ENCODE peak calls at places on chromosomes 5 and 9, in ten cellular contexts. V is GM20000; C is nephron progenitor cell; R is CD8-positive, alpha-beta T cell; P is IMR-90; N is progenitor cell of endocrine pancreas; L is prostate gland; K is kidney; Y is psoas muscle; I is cardiac fibroblast. Q is an unnamed sample.

GRCh38 chr9:5509573-5509972 is 758 bp upstream of the PDCD1LG2 start:
- DNase-seq in V (no peak), C (no peak), R (no peak), P (peak; percentile 99), N (no peak), L (no peak), K (no peak), Y (no peak), I (peak; percentile 94), Q (no peak)

GRCh38 chr9:119955276-119955675 is 586.0 kb upstream of the BRINP1 start:
- DNase-seq in V (no peak), C (no peak), R (no peak), P (peak; percentile 13), N (no peak), L (no peak), K (no peak), Y (no peak), I (no peak), Q (no peak)

GRCh38 chr5:24786108-24786507 is 141.3 kb upstream of the CDH10 start:
- DNase-seq in V (no peak), C (no peak), R (no peak), P (no peak), N (no peak), L (no peak), K (no peak), Y (no peak), I (no peak), Q (no peak)

GRCh38 chr5:159051431-159052281 is 48.1 kb downstream of the EBF1 start:
- DNase-seq in V (peak; percentile 45), C (peak; percentile 80), R (no peak), P (no peak), N (peak; percentile 28), L (no peak), K (peak; percentile 87), Y (peak; percentile 62), I (peak; percentile 43), Q (peak; percentile 44)

GRCh38 chr5:147046226-147046625 is 167.7 kb upstream of the PPP2R2B start:
- DNase-seq in V (no peak), C (no peak), R (no peak), P (no peak), N (no peak), L (no peak), K (no peak), Y (no peak), I (no peak), Q (no peak)

GRCh38 chr5:172748341-172748843 is 22.6 kb downstream of the DUSP1 start:
- DNase-seq in V (no peak), C (no peak), R (no peak), P (no peak), N (no peak), L (no peak), K (peak; percentile 95), Y (peak; percentile 88), I (peak; percentile 96), Q (no peak)

GRCh38 chr5:166324372-166324771 is 1967.1 kb upstream of the WWC1 start:
- DNase-seq in V (no peak), C (no peak), R (no peak), P (no peak), N (no peak), L (no peak), K (no peak), Y (no peak), I (no peak), Q (no peak)

GRCh38 chr5:111582962-111583669 is 70.8 kb upstream of the STARD4 start:
- DNase-seq in V (no peak), C (no peak), R (no peak), P (peak; percentile 89), N (no peak), L (no peak), K (no peak), Y (no peak), I (peak; percentile 81), Q (no peak)

GRCh38 chr9:90259302-90260246 is 383.1 kb downstream of the DIRAS2 start:
- DNase-seq in V (no peak), C (no peak), R (no peak), P (no peak), N (no peak), L (no peak), K (no peak), Y (no peak), I (no peak), Q (no peak)

GRCh38 chr5:82570-82969 is 9.4 kb upstream of the PLEKHG4B start:
- DNase-seq in V (no peak), C (no peak), R (no peak), P (no peak), N (no peak), L (no peak), K (no peak), Y (no peak), I (no peak), Q (no peak)

GRCh38 chr5:6832994-6833393 is 119.8 kb downstream of the TENT4A start:
- DNase-seq in V (no peak), C (no peak), R (no peak), P (no peak), N (no peak), L (no peak), K (no peak), Y (peak; percentile 82), I (no peak), Q (no peak)

GRCh38 chr9:133478851-133479711 is at the start of gene SLC2A6:
- DNase-seq in V (peak; percentile 98), C (peak; percentile 93), R (peak; percentile 81), P (peak; percentile 63), N (peak; percentile 82), L (peak; percentile 76), K (peak; percentile 95), Y (peak; percentile 91), I (peak; percentile 84), Q (peak; percentile 97)

GRCh38 chr5:168273056-168273980 is 18.1 kb upstream of the WWC1 start:
- DNase-seq in V (no peak), C (no peak), R (no peak), P (no peak), N (no peak), L (no peak), K (no peak), Y (no peak), I (no peak), Q (no peak)

GRCh38 chr5:137828192-137828591 is 39.5 kb upstream of the MYOT start:
- DNase-seq in V (no peak), C (no peak), R (no peak), P (no peak), N (no peak), L (no peak), K (no peak), Y (peak; percentile 60), I (no peak), Q (no peak)

DNA sequence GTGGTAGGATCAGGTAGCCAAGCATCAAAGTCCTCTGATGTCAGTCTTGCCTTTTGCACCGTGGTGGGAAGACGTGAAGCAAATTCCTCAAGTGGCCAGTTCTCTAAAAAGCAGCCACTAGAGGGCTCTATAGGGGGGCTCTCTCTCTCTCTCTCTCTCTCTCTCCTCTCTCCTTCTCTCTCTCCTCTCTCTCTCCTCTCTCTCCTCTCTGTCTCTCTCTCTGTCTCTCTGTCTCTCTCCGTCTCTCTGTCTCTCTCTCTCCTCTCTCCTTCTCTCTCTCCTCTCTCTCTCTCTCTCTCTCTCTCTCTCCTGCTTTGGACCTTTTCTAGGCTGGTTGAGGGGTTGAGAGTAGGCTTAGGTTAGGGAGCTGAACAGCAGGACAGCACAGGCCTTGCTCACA is 13.9 kb upstream of the OSMR start:
- DNase-seq in V (peak; percentile 47), C (peak; percentile 30), R (no peak), P (peak; percentile 45), N (no peak), L (no peak), K (no peak), Y (no peak), I (peak; percentile 71), Q (peak; percentile 20)
- TF ChIP-seq CTCF in V (peak; percentile 46), C (peak; percentile 17), R (no peak), P (peak; percentile 53), N (peak; percentile 52), L (no peak), K (peak; percentile 38), Y (peak; percentile 32), I (peak; percentile 63), Q (peak; percentile 40)

DNA sequence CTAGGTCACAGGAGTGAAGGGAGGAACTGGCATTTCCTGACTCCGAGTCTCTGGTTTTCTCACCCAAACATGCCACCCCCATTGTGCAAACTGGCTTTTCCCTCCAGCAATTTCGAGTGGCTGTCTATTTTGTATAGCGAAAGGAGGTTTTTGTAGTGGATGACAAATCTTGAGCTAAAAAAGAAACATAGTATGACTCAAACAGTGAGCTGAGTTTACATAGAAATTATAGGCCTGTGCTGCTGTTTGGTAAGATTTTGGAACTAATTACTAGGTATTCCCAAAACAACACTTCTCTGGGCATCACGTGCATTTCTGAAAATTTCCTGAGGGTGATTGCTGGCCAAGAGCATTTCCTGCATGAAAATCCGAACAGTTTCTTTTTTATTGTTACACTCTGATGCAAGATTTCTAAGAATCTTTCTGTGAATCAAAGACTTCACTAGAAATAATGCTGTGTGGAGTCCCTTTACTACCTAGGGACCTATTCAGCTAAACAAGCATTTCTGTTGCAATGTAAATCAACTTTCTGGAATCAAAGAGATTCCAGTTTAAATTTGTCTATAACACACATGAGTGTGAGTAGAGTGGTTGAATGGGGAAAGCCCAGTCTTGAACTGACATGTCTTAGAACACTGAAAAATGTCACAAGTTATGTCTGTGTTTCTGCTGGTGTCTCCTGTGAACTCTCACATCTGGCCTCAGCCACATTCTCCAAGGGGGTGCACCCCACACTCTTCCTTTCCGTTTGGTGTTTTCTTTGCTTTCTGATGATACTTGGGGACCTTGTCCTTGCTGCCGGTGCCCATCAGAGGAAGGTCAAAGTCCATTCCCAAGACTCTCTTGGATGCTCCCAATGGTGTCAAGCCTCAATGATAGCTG is 33.3 kb upstream of the DAPK1 start:
- DNase-seq in V (peak; percentile 45), C (no peak), R (no peak), P (no peak), N (no peak), L (no peak), K (no peak), Y (no peak), I (peak; percentile 79), Q (peak; percentile 54)
- TF ChIP-seq CTCF in V (no peak), C (no peak), R (no peak), P (no peak), N (no peak), L (no peak), K (no peak), Y (no peak), I (no peak), Q (no peak)

GRCh38 chr9:22238809-22239684 is 207.6 kb upstream of the DMRTA1 start:
- DNase-seq in V (peak; percentile 25), C (no peak), R (no peak), P (peak; percentile 63), N (no peak), L (no peak), K (no peak), Y (no peak), I (peak; percentile 75), Q (peak; percentile 11)
- TF ChIP-seq CTCF in V (peak; percentile 36), C (peak; percentile 50), R (no peak), P (peak; percentile 62), N (peak; percentile 60), L (peak; percentile 30), K (peak; percentile 50), Y (peak; percentile 52), I (peak; percentile 54), Q (peak; percentile 32)

GRCh38 chr5:40165789-40166728 is 513.7 kb upstream of the PTGER4 start:
- DNase-seq in V (no peak), C (peak; percentile 9), R (no peak), P (peak; percentile 19), N (no peak), L (no peak), K (no peak), Y (no peak), I (no peak), Q (no peak)
- TF ChIP-seq CTCF in V (no peak), C (no peak), R (no peak), P (peak; percentile 27), N (no peak), L (peak; percentile 32), K (no peak), Y (no peak), I (peak; percentile 10), Q (no peak)

Q was measured in GM10248.